ENCODE peak calls at places on chromosomes 11 and 22, in four cellular contexts. P is testis, K is stomach, W is sigmoid colon. Y is an unnamed sample.

GRCh38 chr22:49937758-49938564 is 19.5 kb downstream of the CRELD2 start:
- DNase-seq in K (peak; percentile 29), P (no peak), W (no peak), Y (no peak)

GRCh38 chr11:112400615-112401014 is 140.0 kb upstream of the PLET1 start:
- DNase-seq in K (no peak), P (no peak), W (no peak), Y (no peak)

GRCh38 chr11:94120946-94121345 is 7.7 kb upstream of the PANX1 start:
- DNase-seq in W (no peak), K (no peak), P (no peak), Y (no peak)

GRCh38 chr11:1392561-1392960 is 2.8 kb downstream of the BRSK2 start:
- DNase-seq in P (no peak), W (no peak), K (no peak), Y (no peak)

GRCh38 chr11:2755071-2755470 is 55.3 kb upstream of the KCNQ1OT1 start:
- DNase-seq in K (no peak), P (no peak), W (no peak), Y (no peak)

GRCh38 chr11:60169264-60169915 is 13.5 kb downstream of the MS4A6A start:
- DNase-seq in W (no peak), K (peak; percentile 54), P (peak; percentile 31), Y (no peak)

GRCh38 chr11:107733518-107733917 is 21.7 kb upstream of the SLN start:
- DNase-seq in K (no peak), W (no peak), P (no peak), Y (no peak)

GRCh38 chr11:96204721-96205459 is 138.1 kb downstream of the MAML2 start:
- DNase-seq in K (no peak), P (no peak), W (no peak), Y (no peak)

GRCh38 chr22:48579915-48580279 is 1247.8 kb downstream of the BRD1 start:
- DNase-seq in P (no peak), W (no peak), K (no peak), Y (no peak)

GRCh38 chr11:43573233-43573632 is 107.3 kb upstream of the HSD17B12 start:
- DNase-seq in K (no peak), W (no peak), P (peak; percentile 71), Y (peak; percentile 46)

GRCh38 chr22:41863472-41863871 is 30.6 kb downstream of the SREBF2 start:
- DNase-seq in K (no peak), W (no peak), P (no peak), Y (no peak)

GRCh38 chr11:15716550-15716949 is 601.8 kb downstream of the INSC start:
- DNase-seq in K (no peak), P (no peak), W (no peak), Y (no peak)

GRCh38 chr11:133163463-133164419 is 368.6 kb downstream of the OPCML start:
- DNase-seq in W (no peak), K (no peak), P (peak; percentile 21), Y (no peak)

DNA sequence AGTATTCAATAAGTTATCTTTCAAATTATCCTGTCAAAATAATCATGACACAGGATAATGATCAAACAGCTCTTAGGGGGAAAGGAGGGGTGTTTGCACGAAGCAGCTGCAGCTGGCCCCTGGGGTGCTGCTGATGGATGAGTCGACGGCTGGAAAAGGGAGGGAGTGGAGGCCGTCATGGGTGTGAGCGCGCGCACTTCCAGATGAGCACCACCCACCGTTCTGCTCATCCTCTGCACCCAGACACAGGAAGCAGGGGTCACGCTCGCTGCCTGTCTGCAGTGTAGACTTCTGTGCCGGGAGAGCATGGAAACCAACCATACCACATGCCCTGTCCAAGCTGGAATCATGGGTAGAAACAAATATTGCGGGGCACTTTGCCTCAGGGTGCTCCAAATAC is 802.2 kb downstream of the TBC1D22A start:
- DNase-seq in W (no peak), P (no peak), K (no peak), Y (no peak)
- H3K9me3 ChIP-seq in W (no peaks in the 10 kb centered on the region), P (no peaks in the 10 kb centered on the region), K (no peaks in the 10 kb centered on the region), Y (no peaks in the 10 kb centered on the region)

GRCh38 chr11:35138949-35139881 is at the start of gene CD44:
- DNase-seq in K (peak; percentile 66), W (peak; percentile 90), P (peak; percentile 46), Y (peak; percentile 63)
- TF ChIP-seq POLR2A in K (no peak), W (no peak), P (no peak), Y (peak; percentile 18)

GRCh38 chr22:37334461-37334858 is 52.2 kb downstream of the CYTH4 start:
- DNase-seq in W (no peak), P (no peak), K (no peak), Y (no peak)
- H3K4me3 ChIP-seq in W (no peak overlapping the region), P (peak overlapping the region; percentile 41), K (no peak overlapping the region), Y (no peak overlapping the region)

DNA sequence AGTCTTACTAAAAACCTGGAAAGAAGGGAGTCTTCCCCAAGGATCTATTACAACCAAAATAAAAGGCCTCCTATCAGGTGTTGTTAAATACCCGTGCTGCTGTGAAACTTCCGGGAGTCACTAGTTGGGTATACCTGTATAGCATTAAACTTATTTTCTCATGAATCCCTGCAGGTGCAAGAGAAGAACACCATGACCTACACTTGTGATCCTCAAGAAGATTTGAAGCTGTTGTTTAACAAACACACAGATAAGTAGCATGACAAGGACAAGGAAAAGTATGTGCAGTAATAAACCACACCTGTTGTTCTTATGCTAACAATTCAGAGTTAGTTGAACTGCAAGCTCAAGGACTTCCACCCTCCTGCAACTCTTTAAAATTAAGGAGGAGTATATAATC is 12.0 kb downstream of the OR4C45 start:
- DNase-seq in W (no peak), P (no peak), K (no peak), Y (no peak)
- H3K9me3 ChIP-seq in W (no peaks in the 10 kb centered on the region), P (no peaks in the 10 kb centered on the region), K (peaks cover under 1% of the 10 kb centered on the region), Y (no peaks in the 10 kb centered on the region)

Y was measured in adrenal gland.